ENCODE peak calls at places on chromosomes 12 and 14, in four cellular contexts. H, T, Z and V are unnamed samples.

GRCh38 chr12:127903146-127903545 is 363.8 kb upstream of the TMEM132C start:
- DNase-seq in H (no peak), Z (no peak), T (no peak), V (no peak)

GRCh38 chr12:31370645-31371620 is 45.0 kb upstream of the SINHCAF start:
- DNase-seq in T (no peak), H (no peak), Z (no peak), V (peak)

GRCh38 chr14:92850492-92850891 is 56.4 kb downstream of the GOLGA5 start:
- DNase-seq in T (no peak), H (no peak), Z (no peak), V (no peak)

GRCh38 chr12:122790393-122791075 is 16.2 kb downstream of the CCDC62 start:
- DNase-seq in T (no peak), H (no peak), Z (no peak), V (no peak)

GRCh38 chr12:56840922-56841321 is 77.8 kb downstream of the HSD17B6 start:
- DNase-seq in H (no peak), T (no peak), Z (no peak), V (no peak)

GRCh38 chr12:6323340-6323994 is 13.0 kb downstream of the PLEKHG6 start:
- DNase-seq in H (peak), Z (peak), T (peak), V (peak)

GRCh38 chr14:81348086-81348485 is 52.0 kb downstream of the STON2 start:
- DNase-seq in T (no peak), H (no peak), Z (no peak), V (no peak)

GRCh38 chr14:83706555-83706954 is 1823.4 kb upstream of the FLRT2 start:
- DNase-seq in T (peak), H (no peak), Z (no peak), V (no peak)

GRCh38 chr12:96766232-96766631 is 140.8 kb upstream of the NEDD1 start:
- DNase-seq in H (no peak), Z (no peak), T (no peak), V (no peak)

GRCh38 chr14:19800282-19801117 is 3.1 kb upstream of the OR4N2 start:
- DNase-seq in T (no peak), H (no peak), Z (no peak), V (no peak)

GRCh38 chr12:2998789-2999264 is 39.6 kb downstream of the TEAD4 start:
- DNase-seq in H (no peak), Z (no peak), T (no peak), V (peak)

GRCh38 chr14:50964683-50965390 is 20.6 kb upstream of the PYGL start:
- DNase-seq in Z (no peak), H (no peak), T (no peak), V (no peak)

GRCh38 chr14:105445290-105445689 is 25.7 kb downstream of the MTA1 start:
- DNase-seq in T (no peak), H (no peak), Z (no peak), V (no peak)

DNA sequence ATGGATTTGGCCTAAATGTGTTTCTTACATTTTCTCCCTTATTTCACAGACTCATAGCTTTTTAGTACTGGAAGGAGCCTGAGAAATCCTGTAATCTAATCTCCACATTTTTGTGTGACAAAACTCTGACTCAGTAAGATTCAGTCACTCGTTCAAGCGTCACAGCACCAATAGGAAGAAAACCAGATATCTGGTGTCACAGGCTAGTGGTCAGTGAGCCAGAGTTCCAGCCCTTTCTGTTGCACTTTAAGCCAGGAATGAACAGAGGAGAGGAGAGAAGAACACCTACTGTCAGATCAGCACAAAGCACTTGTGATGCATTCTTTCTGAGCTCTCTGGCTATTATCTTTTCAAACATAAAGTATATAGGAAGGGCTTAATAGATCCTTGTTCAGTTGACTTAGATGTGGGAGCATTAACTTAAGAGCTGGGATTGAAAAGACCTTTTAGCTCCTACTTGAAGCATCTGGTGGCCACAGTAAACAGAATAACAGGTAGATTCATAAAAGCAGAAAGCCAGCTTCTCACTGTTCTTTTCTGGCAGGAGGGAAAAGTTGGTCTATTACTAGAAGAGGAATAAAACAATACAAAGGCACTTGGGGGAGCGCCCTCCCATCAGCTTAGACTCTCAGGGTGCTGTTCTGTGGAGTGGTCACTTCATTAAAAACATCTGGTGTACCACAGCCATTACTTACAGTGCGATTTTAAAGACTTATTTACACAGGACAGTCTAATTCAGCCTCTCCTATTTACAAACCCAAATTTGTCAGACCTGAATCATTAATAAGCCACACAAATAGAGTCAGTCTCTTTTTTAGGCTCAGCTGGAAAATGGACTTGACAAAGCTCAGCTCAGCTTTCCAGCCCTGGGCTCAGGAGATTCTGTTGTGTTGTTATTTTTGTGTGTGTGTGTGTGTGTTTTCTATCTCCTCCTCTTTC is 12.2 kb upstream of the NID2 start:
- DNase-seq in H (peak), T (no peak), Z (no peak), V (no peak)
- TF ChIP-seq YY1 in H (no peak), T (no peak), Z (no peak), V (no peak)

DNA sequence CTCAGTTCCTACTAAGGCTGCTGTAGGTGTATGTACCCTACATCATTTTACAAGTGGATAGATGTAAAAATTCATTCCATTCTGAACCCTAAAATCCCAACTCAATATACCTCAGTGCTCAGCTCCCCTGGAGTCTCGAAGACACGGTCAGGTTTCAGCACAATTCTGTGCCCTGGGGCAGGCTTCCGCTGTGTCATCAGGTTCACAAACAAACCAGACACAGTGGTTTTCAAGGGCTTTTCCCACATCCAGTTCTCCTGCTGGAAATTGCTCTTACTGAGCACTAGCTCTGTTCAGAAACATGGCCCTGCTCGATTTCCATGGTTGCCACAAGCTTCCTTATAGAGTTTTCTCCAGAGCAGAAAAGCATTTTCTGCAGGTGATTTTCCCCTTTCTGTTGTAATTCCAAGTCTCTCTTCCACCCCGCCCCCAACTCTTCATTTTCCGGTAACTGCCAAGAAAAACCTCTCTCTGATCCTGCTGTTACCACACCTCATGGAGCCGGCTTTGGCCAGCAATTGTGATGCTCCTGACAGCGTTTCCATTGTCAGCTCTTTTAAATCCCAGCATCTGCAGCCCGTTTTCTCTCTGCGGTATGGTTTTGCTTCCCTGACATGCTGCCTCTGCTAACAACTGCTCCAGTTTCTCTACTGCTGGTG is 483.0 kb upstream of the CCDC196 start:
- DNase-seq in H (no peak), T (no peak), Z (no peak), V (no peak)
- TF ChIP-seq YY1 in H (no peak), T (no peak), Z (no peak), V (no peak)

GRCh38 chr12:79444089-79444488 is 246.7 kb downstream of the PAWR start:
- DNase-seq in Z (no peak), T (no peak), H (no peak), V (no peak)
- TF ChIP-seq YY1 in Z (no peak), T (no peak), H (no peak), V (no peak)

GRCh38 chr12:7501031-7501585 is 2.5 kb downstream of the CD163 start:
- DNase-seq in Z (no peak), H (no peak), T (no peak), V (no peak)
- TF ChIP-seq YY1 in Z (no peak), H (no peak), T (no peak), V (no peak)